ENCODE peak calls at places on chromosomes 3 and 15, in four cellular contexts. One of them, this sample, is unnamed.

GRCh38 chr3:114827495-114827894 is 319.6 kb downstream of the ZBTB20 start:
- DNase-seq in AG04450: no peak
- DNase-seq in OCI-LY7: peak; percentile 43
- DNase-seq in HFF-Myc: no peak
- DNase-seq in this sample: peak; percentile 45

GRCh38 chr3:10137178-10137577 is 4.4 kb upstream of the VHL start:
- DNase-seq in AG04450: no peak
- DNase-seq in OCI-LY7: no peak
- DNase-seq in HFF-Myc: no peak
- DNase-seq in this sample: no peak

GRCh38 chr15:90915216-90915807 is 12.2 kb downstream of the MAN2A2 start:
- DNase-seq in AG04450: no peak
- DNase-seq in OCI-LY7: peak; percentile 73
- DNase-seq in HFF-Myc: no peak
- DNase-seq in this sample: no peak

GRCh38 chr3:31009881-31010280 is 115.4 kb upstream of the GADL1 start:
- DNase-seq in AG04450: no peak
- DNase-seq in OCI-LY7: no peak
- DNase-seq in HFF-Myc: no peak
- DNase-seq in this sample: no peak

GRCh38 chr3:138254199-138254598 is 67.1 kb downstream of the ARMC8 start:
- DNase-seq in AG04450: no peak
- DNase-seq in OCI-LY7: no peak
- DNase-seq in HFF-Myc: no peak
- DNase-seq in this sample: no peak

GRCh38 chr3:50317303-50317702 is 5.2 kb downstream of the HYAL2 start:
- DNase-seq in AG04450: no peak
- DNase-seq in OCI-LY7: no peak
- DNase-seq in HFF-Myc: no peak
- DNase-seq in this sample: no peak

GRCh38 chr3:32009101-32009500 is 27.6 kb downstream of the ZNF860 start:
- DNase-seq in AG04450: no peak
- DNase-seq in OCI-LY7: no peak
- DNase-seq in HFF-Myc: no peak
- DNase-seq in this sample: no peak

GRCh38 chr15:99953886-99954285 is 220.6 kb upstream of the LYSMD4 start:
- DNase-seq in AG04450: no peak
- DNase-seq in OCI-LY7: no peak
- DNase-seq in HFF-Myc: no peak
- DNase-seq in this sample: no peak

GRCh38 chr15:62449638-62450037 is 284.6 kb upstream of the C2CD4B start:
- DNase-seq in AG04450: no peak
- DNase-seq in OCI-LY7: no peak
- DNase-seq in HFF-Myc: no peak
- DNase-seq in this sample: no peak

DNA sequence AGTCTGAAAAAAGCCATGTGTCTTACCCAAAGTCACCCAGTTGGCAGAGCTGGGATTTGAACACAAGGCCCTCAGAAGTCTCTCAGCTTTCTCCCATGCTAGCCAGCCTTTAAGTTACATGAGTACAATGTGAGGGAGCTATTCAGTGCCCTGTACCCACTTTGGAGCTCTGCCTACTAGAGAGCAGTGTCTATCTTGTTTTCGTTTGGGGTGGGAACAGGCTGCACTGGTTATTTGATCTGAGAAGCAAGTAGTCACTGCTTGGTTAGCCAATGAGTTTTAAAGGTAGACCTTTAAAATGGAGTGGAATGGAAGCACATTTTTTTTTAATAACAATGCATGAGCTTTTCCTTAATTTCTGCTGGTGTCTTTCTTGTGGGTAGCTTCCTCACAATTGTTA is 231.1 kb upstream of the BHLHE40 start:
- DNase-seq in AG04450: no peak
- DNase-seq in OCI-LY7: no peak
- DNase-seq in HFF-Myc: no peak
- DNase-seq in this sample: no peak
- H3K4me3 ChIP-seq in AG04450: no peak overlapping the region
- H3K4me3 ChIP-seq in OCI-LY7: no peak overlapping the region
- H3K4me3 ChIP-seq in HFF-Myc: no peak overlapping the region
- H3K4me3 ChIP-seq in this sample: no peak overlapping the region

GRCh38 chr15:77674327-77674726 is 41.6 kb upstream of the LINGO1 start:
- DNase-seq in AG04450: no peak
- DNase-seq in OCI-LY7: no peak
- DNase-seq in HFF-Myc: no peak
- DNase-seq in this sample: no peak
- TF ChIP-seq CTCF in AG04450: no peak
- TF ChIP-seq CTCF in OCI-LY7: no peak
- TF ChIP-seq CTCF in HFF-Myc: no peak
- TF ChIP-seq CTCF in this sample: no peak

DNA sequence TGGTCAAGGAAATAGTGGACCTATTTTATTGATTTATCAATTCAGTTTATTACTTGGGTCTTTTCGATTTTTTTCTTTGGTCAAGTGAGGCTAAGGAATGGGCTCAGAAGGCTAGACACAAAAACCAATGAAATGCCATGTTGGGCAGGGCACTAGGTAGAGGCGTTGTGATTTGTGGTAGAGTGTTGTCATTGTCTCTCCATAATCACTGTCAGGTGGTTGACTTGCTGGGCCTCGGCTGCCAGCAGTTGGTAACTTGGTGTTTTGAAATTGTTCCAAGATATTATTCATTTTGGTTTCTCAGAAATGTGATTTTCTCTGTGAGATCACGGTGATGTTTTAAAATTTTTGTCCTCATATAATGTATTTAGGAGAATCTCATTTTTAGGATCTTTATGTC is 173.6 kb downstream of the KLHL25 start:
- DNase-seq in AG04450: no peak
- DNase-seq in OCI-LY7: no peak
- DNase-seq in HFF-Myc: no peak
- DNase-seq in this sample: no peak
- H3K4me3 ChIP-seq in AG04450: peak overlapping the region; percentile 65
- H3K4me3 ChIP-seq in OCI-LY7: no peak overlapping the region
- H3K4me3 ChIP-seq in HFF-Myc: peak overlapping the region; percentile 44
- H3K4me3 ChIP-seq in this sample: peak overlapping the region; percentile 60

DNA sequence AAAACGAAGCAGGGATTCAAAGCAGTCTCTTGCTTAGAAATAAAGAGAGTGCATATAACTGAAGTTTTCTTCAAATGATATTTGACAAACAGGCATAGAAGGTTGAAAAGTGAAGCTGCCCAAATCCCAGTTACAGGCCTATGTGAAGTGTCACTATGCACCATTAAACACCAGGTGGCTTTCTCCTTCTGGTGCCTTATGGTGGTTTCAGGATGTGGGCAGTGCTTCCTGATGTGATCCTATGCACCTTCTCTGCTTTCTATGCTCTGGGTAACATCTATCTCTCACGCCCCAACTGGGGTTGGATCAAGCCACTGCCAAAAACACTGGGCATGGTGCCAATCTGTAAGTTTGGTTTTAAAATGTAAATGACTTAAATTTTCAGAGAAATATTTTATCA is 744.7 kb downstream of the TUSC7 start:
- DNase-seq in AG04450: no peak
- DNase-seq in OCI-LY7: no peak
- DNase-seq in HFF-Myc: no peak
- DNase-seq in this sample: no peak
- TF ChIP-seq CTCF in AG04450: no peak
- TF ChIP-seq CTCF in OCI-LY7: no peak
- TF ChIP-seq CTCF in HFF-Myc: no peak
- TF ChIP-seq CTCF in this sample: no peak

GRCh38 chr3:48419597-48419996 is 10.3 kb downstream of the PLXNB1 start:
- DNase-seq in AG04450: no peak
- DNase-seq in OCI-LY7: no peak
- DNase-seq in HFF-Myc: no peak
- DNase-seq in this sample: no peak
- H3K4me3 ChIP-seq in AG04450: no peak overlapping the region
- H3K4me3 ChIP-seq in OCI-LY7: no peak overlapping the region
- H3K4me3 ChIP-seq in HFF-Myc: no peak overlapping the region
- H3K4me3 ChIP-seq in this sample: no peak overlapping the region

This sample was measured in fibroblast of villous mesenchyme.